ENCODE peak calls at places on chromosomes 6 and 20, in ten cellular contexts. One of them, this sample, is unnamed.

GRCh38 chr6:1851681-1852456 is 242.2 kb downstream of the FOXC1 start:
- DNase-seq in stimulated activated naive CD4-positive, alpha-beta T cell: no peak
- DNase-seq in nucleus accumbens: no peak
- DNase-seq in suprapubic skin: no peak
- DNase-seq in neural crest cell: no peak
- DNase-seq in NAMALWA: no peak
- DNase-seq in activated CD4-positive, alpha-beta T cell treated with anti-CD3 and anti-CD28 coated beads for 24 hours: no peak
- DNase-seq in KG1: no peak
- DNase-seq in BJ: no peak
- DNase-seq in fibroblast of pulmonary artery: no peak
- DNase-seq in this sample: no peak

GRCh38 chr6:157996918-157997702 is 15.4 kb downstream of the SYNJ2 start:
- DNase-seq in neural crest cell: no peak
- DNase-seq in activated CD4-positive, alpha-beta T cell treated with anti-CD3 and anti-CD28 coated beads for 24 hours: no peak
- DNase-seq in KG1: no peak
- DNase-seq in fibroblast of pulmonary artery: no peak
- DNase-seq in BJ: no peak
- DNase-seq in suprapubic skin: no peak
- DNase-seq in nucleus accumbens: no peak
- DNase-seq in NAMALWA: no peak
- DNase-seq in stimulated activated naive CD4-positive, alpha-beta T cell: no peak
- DNase-seq in this sample: no peak

GRCh38 chr6:135905604-135906300 is 54.3 kb downstream of the PDE7B start:
- DNase-seq in NAMALWA: no peak
- DNase-seq in suprapubic skin: no peak
- DNase-seq in stimulated activated naive CD4-positive, alpha-beta T cell: no peak
- DNase-seq in nucleus accumbens: peak
- DNase-seq in fibroblast of pulmonary artery: no peak
- DNase-seq in BJ: no peak
- DNase-seq in activated CD4-positive, alpha-beta T cell treated with anti-CD3 and anti-CD28 coated beads for 24 hours: no peak
- DNase-seq in KG1: no peak
- DNase-seq in neural crest cell: no peak
- DNase-seq in this sample: peak

GRCh38 chr6:134787261-134787871 is 162.5 kb downstream of the ALDH8A1 start:
- DNase-seq in KG1: no peak
- DNase-seq in fibroblast of pulmonary artery: peak
- DNase-seq in NAMALWA: no peak
- DNase-seq in suprapubic skin: no peak
- DNase-seq in neural crest cell: no peak
- DNase-seq in activated CD4-positive, alpha-beta T cell treated with anti-CD3 and anti-CD28 coated beads for 24 hours: no peak
- DNase-seq in stimulated activated naive CD4-positive, alpha-beta T cell: no peak
- DNase-seq in BJ: peak
- DNase-seq in nucleus accumbens: no peak
- DNase-seq in this sample: peak

GRCh38 chr6:140897804-140898573 is 1234.7 kb upstream of the GJE1 start:
- DNase-seq in stimulated activated naive CD4-positive, alpha-beta T cell: no peak
- DNase-seq in nucleus accumbens: no peak
- DNase-seq in suprapubic skin: no peak
- DNase-seq in fibroblast of pulmonary artery: no peak
- DNase-seq in activated CD4-positive, alpha-beta T cell treated with anti-CD3 and anti-CD28 coated beads for 24 hours: no peak
- DNase-seq in KG1: peak
- DNase-seq in neural crest cell: no peak
- DNase-seq in NAMALWA: peak
- DNase-seq in BJ: no peak
- DNase-seq in this sample: no peak

GRCh38 chr20:32539063-32539816 is 45.9 kb downstream of the NOL4L start:
- DNase-seq in stimulated activated naive CD4-positive, alpha-beta T cell: no peak
- DNase-seq in nucleus accumbens: no peak
- DNase-seq in neural crest cell: no peak
- DNase-seq in BJ: no peak
- DNase-seq in fibroblast of pulmonary artery: no peak
- DNase-seq in activated CD4-positive, alpha-beta T cell treated with anti-CD3 and anti-CD28 coated beads for 24 hours: no peak
- DNase-seq in KG1: no peak
- DNase-seq in suprapubic skin: no peak
- DNase-seq in NAMALWA: no peak
- DNase-seq in this sample: peak

GRCh38 chr6:85459224-85459901 is 9.5 kb downstream of the NT5E start:
- DNase-seq in activated CD4-positive, alpha-beta T cell treated with anti-CD3 and anti-CD28 coated beads for 24 hours: no peak
- DNase-seq in nucleus accumbens: no peak
- DNase-seq in NAMALWA: no peak
- DNase-seq in KG1: no peak
- DNase-seq in BJ: peak
- DNase-seq in neural crest cell: no peak
- DNase-seq in fibroblast of pulmonary artery: peak
- DNase-seq in stimulated activated naive CD4-positive, alpha-beta T cell: no peak
- DNase-seq in suprapubic skin: no peak
- DNase-seq in this sample: peak

GRCh38 chr20:3173582-3174441 is 463 bp upstream of the LZTS3 start:
- DNase-seq in KG1: peak
- DNase-seq in NAMALWA: peak
- DNase-seq in neural crest cell: peak
- DNase-seq in suprapubic skin: peak
- DNase-seq in stimulated activated naive CD4-positive, alpha-beta T cell: peak
- DNase-seq in nucleus accumbens: peak
- DNase-seq in fibroblast of pulmonary artery: peak
- DNase-seq in activated CD4-positive, alpha-beta T cell treated with anti-CD3 and anti-CD28 coated beads for 24 hours: peak
- DNase-seq in BJ: no peak
- DNase-seq in this sample: peak

GRCh38 chr6:43658161-43658560 is 13.3 kb downstream of the RSPH9 start:
- DNase-seq in KG1: no peak
- DNase-seq in neural crest cell: no peak
- DNase-seq in stimulated activated naive CD4-positive, alpha-beta T cell: no peak
- DNase-seq in activated CD4-positive, alpha-beta T cell treated with anti-CD3 and anti-CD28 coated beads for 24 hours: no peak
- DNase-seq in nucleus accumbens: no peak
- DNase-seq in BJ: no peak
- DNase-seq in suprapubic skin: no peak
- DNase-seq in NAMALWA: no peak
- DNase-seq in fibroblast of pulmonary artery: no peak
- DNase-seq in this sample: no peak

GRCh38 chr6:21710908-21711627 is 117.5 kb downstream of the SOX4 start:
- DNase-seq in KG1: no peak
- DNase-seq in stimulated activated naive CD4-positive, alpha-beta T cell: no peak
- DNase-seq in suprapubic skin: no peak
- DNase-seq in fibroblast of pulmonary artery: no peak
- DNase-seq in nucleus accumbens: no peak
- DNase-seq in BJ: no peak
- DNase-seq in neural crest cell: peak
- DNase-seq in activated CD4-positive, alpha-beta T cell treated with anti-CD3 and anti-CD28 coated beads for 24 hours: no peak
- DNase-seq in NAMALWA: no peak
- DNase-seq in this sample: no peak

GRCh38 chr6:80535914-80536565 is 429.6 kb downstream of the BCKDHB start:
- DNase-seq in activated CD4-positive, alpha-beta T cell treated with anti-CD3 and anti-CD28 coated beads for 24 hours: no peak
- DNase-seq in stimulated activated naive CD4-positive, alpha-beta T cell: no peak
- DNase-seq in fibroblast of pulmonary artery: peak
- DNase-seq in suprapubic skin: no peak
- DNase-seq in KG1: no peak
- DNase-seq in NAMALWA: no peak
- DNase-seq in BJ: no peak
- DNase-seq in neural crest cell: no peak
- DNase-seq in nucleus accumbens: no peak
- DNase-seq in this sample: no peak

GRCh38 chr20:62357681-62358080 is 9.4 kb downstream of the LAMA5 start:
- DNase-seq in fibroblast of pulmonary artery: no peak
- DNase-seq in BJ: no peak
- DNase-seq in nucleus accumbens: no peak
- DNase-seq in activated CD4-positive, alpha-beta T cell treated with anti-CD3 and anti-CD28 coated beads for 24 hours: no peak
- DNase-seq in NAMALWA: no peak
- DNase-seq in neural crest cell: no peak
- DNase-seq in suprapubic skin: no peak
- DNase-seq in KG1: no peak
- DNase-seq in stimulated activated naive CD4-positive, alpha-beta T cell: no peak
- DNase-seq in this sample: no peak

GRCh38 chr6:48826884-48827701 is 636.0 kb downstream of the MMUT start:
- DNase-seq in suprapubic skin: no peak
- DNase-seq in nucleus accumbens: no peak
- DNase-seq in fibroblast of pulmonary artery: peak
- DNase-seq in KG1: no peak
- DNase-seq in neural crest cell: no peak
- DNase-seq in BJ: peak
- DNase-seq in activated CD4-positive, alpha-beta T cell treated with anti-CD3 and anti-CD28 coated beads for 24 hours: no peak
- DNase-seq in stimulated activated naive CD4-positive, alpha-beta T cell: no peak
- DNase-seq in NAMALWA: no peak
- DNase-seq in this sample: peak

GRCh38 chr6:104159045-104159618 is 700.6 kb downstream of the HACE1 start:
- DNase-seq in nucleus accumbens: no peak
- DNase-seq in activated CD4-positive, alpha-beta T cell treated with anti-CD3 and anti-CD28 coated beads for 24 hours: no peak
- DNase-seq in KG1: no peak
- DNase-seq in neural crest cell: no peak
- DNase-seq in stimulated activated naive CD4-positive, alpha-beta T cell: no peak
- DNase-seq in BJ: no peak
- DNase-seq in fibroblast of pulmonary artery: no peak
- DNase-seq in suprapubic skin: no peak
- DNase-seq in NAMALWA: no peak
- DNase-seq in this sample: no peak

GRCh38 chr6:170545405-170545804 is 7.7 kb downstream of the PSMB1 start:
- DNase-seq in suprapubic skin: no peak
- DNase-seq in neural crest cell: no peak
- DNase-seq in activated CD4-positive, alpha-beta T cell treated with anti-CD3 and anti-CD28 coated beads for 24 hours: no peak
- DNase-seq in BJ: no peak
- DNase-seq in stimulated activated naive CD4-positive, alpha-beta T cell: no peak
- DNase-seq in NAMALWA: no peak
- DNase-seq in nucleus accumbens: no peak
- DNase-seq in KG1: no peak
- DNase-seq in fibroblast of pulmonary artery: no peak
- DNase-seq in this sample: no peak

GRCh38 chr6:25311251-25311910 is 32.2 kb downstream of the CARMIL1 start:
- DNase-seq in nucleus accumbens: no peak
- DNase-seq in activated CD4-positive, alpha-beta T cell treated with anti-CD3 and anti-CD28 coated beads for 24 hours: no peak
- DNase-seq in BJ: peak
- DNase-seq in KG1: no peak
- DNase-seq in fibroblast of pulmonary artery: peak
- DNase-seq in stimulated activated naive CD4-positive, alpha-beta T cell: no peak
- DNase-seq in NAMALWA: no peak
- DNase-seq in suprapubic skin: no peak
- DNase-seq in neural crest cell: no peak
- DNase-seq in this sample: peak

GRCh38 chr20:33477386-33478234 is 12.3 kb upstream of the CBFA2T2 start:
- DNase-seq in KG1: no peak
- DNase-seq in NAMALWA: no peak
- DNase-seq in neural crest cell: no peak
- DNase-seq in nucleus accumbens: no peak
- DNase-seq in BJ: no peak
- DNase-seq in suprapubic skin: no peak
- DNase-seq in stimulated activated naive CD4-positive, alpha-beta T cell: no peak
- DNase-seq in fibroblast of pulmonary artery: no peak
- DNase-seq in activated CD4-positive, alpha-beta T cell treated with anti-CD3 and anti-CD28 coated beads for 24 hours: no peak
- DNase-seq in this sample: no peak

GRCh38 chr20:33006776-33007375 is 628 bp upstream of the BPIFB2 start:
- DNase-seq in KG1: no peak
- DNase-seq in suprapubic skin: no peak
- DNase-seq in activated CD4-positive, alpha-beta T cell treated with anti-CD3 and anti-CD28 coated beads for 24 hours: no peak
- DNase-seq in neural crest cell: no peak
- DNase-seq in NAMALWA: no peak
- DNase-seq in nucleus accumbens: no peak
- DNase-seq in fibroblast of pulmonary artery: no peak
- DNase-seq in stimulated activated naive CD4-positive, alpha-beta T cell: no peak
- DNase-seq in BJ: no peak
- DNase-seq in this sample: no peak

GRCh38 chr20:51480507-51481270 is 61.8 kb downstream of the NFATC2 start:
- DNase-seq in stimulated activated naive CD4-positive, alpha-beta T cell: no peak
- DNase-seq in NAMALWA: no peak
- DNase-seq in BJ: no peak
- DNase-seq in nucleus accumbens: no peak
- DNase-seq in fibroblast of pulmonary artery: no peak
- DNase-seq in KG1: no peak
- DNase-seq in neural crest cell: no peak
- DNase-seq in suprapubic skin: no peak
- DNase-seq in activated CD4-positive, alpha-beta T cell treated with anti-CD3 and anti-CD28 coated beads for 24 hours: peak
- DNase-seq in this sample: no peak

GRCh38 chr6:119349041-119349340 is 570 bp downstream of the MAN1A1 start:
- DNase-seq in nucleus accumbens: no peak
- DNase-seq in activated CD4-positive, alpha-beta T cell treated with anti-CD3 and anti-CD28 coated beads for 24 hours: no peak
- DNase-seq in neural crest cell: peak
- DNase-seq in KG1: no peak
- DNase-seq in BJ: no peak
- DNase-seq in suprapubic skin: no peak
- DNase-seq in NAMALWA: no peak
- DNase-seq in fibroblast of pulmonary artery: no peak
- DNase-seq in stimulated activated naive CD4-positive, alpha-beta T cell: no peak
- DNase-seq in this sample: no peak

GRCh38 chr20:16537918-16538317 is 35.3 kb downstream of the KIF16B start:
- DNase-seq in nucleus accumbens: no peak
- DNase-seq in fibroblast of pulmonary artery: no peak
- DNase-seq in neural crest cell: no peak
- DNase-seq in BJ: no peak
- DNase-seq in KG1: no peak
- DNase-seq in stimulated activated naive CD4-positive, alpha-beta T cell: no peak
- DNase-seq in suprapubic skin: no peak
- DNase-seq in NAMALWA: no peak
- DNase-seq in activated CD4-positive, alpha-beta T cell treated with anti-CD3 and anti-CD28 coated beads for 24 hours: no peak
- DNase-seq in this sample: no peak

This sample was measured in fibroblast of the aortic adventitia.